ENCODE peak calls at places on chromosomes 6 and 20, in six cellular contexts. One of them, this sample, is unnamed.

GRCh38 chr6:15989397-15989796 is 139.5 kb upstream of the MYLIP start:
- DNase-seq in mesendoderm: no peak
- DNase-seq in H9: no peak
- DNase-seq in neuronal stem cell: no peak
- DNase-seq in H1: no peak
- DNase-seq in mesenchymal stem cell: no peak
- DNase-seq in this sample: no peak

GRCh38 chr6:24576452-24576851 is 69.5 kb downstream of the KIAA0319 start:
- DNase-seq in mesendoderm: no peak
- DNase-seq in H9: no peak
- DNase-seq in neuronal stem cell: no peak
- DNase-seq in H1: no peak
- DNase-seq in mesenchymal stem cell: no peak
- DNase-seq in this sample: no peak

GRCh38 chr6:57147401-57147800 is 24.7 kb upstream of the BAG2 start:
- DNase-seq in mesendoderm: no peak
- DNase-seq in H9: no peak
- DNase-seq in neuronal stem cell: no peak
- DNase-seq in H1: no peak
- DNase-seq in mesenchymal stem cell: no peak
- DNase-seq in this sample: no peak

GRCh38 chr20:39468703-39469102 is 506.6 kb downstream of the DHX35 start:
- DNase-seq in mesendoderm: peak; percentile 51
- DNase-seq in H9: peak; percentile 37
- DNase-seq in neuronal stem cell: no peak
- DNase-seq in H1: no peak
- DNase-seq in mesenchymal stem cell: no peak
- DNase-seq in this sample: no peak

GRCh38 chr6:55299285-55299684 is 28.0 kb upstream of the GFRAL start:
- DNase-seq in mesendoderm: no peak
- DNase-seq in H9: no peak
- DNase-seq in neuronal stem cell: no peak
- DNase-seq in H1: no peak
- DNase-seq in mesenchymal stem cell: no peak
- DNase-seq in this sample: no peak

GRCh38 chr6:11363881-11364576 is 131.6 kb upstream of the NEDD9 start:
- DNase-seq in mesendoderm: no peak
- DNase-seq in H9: no peak
- DNase-seq in neuronal stem cell: no peak
- DNase-seq in H1: no peak
- DNase-seq in mesenchymal stem cell: peak; percentile 45
- DNase-seq in this sample: no peak

GRCh38 chr6:7566617-7567173 is 23.3 kb upstream of the SNRNP48 start:
- DNase-seq in mesendoderm: peak; percentile 21
- DNase-seq in H9: no peak
- DNase-seq in neuronal stem cell: no peak
- DNase-seq in H1: no peak
- DNase-seq in mesenchymal stem cell: no peak
- DNase-seq in this sample: no peak

GRCh38 chr6:1679691-1680068 is 70.0 kb downstream of the FOXC1 start:
- DNase-seq in mesendoderm: no peak
- DNase-seq in H9: no peak
- DNase-seq in neuronal stem cell: no peak
- DNase-seq in H1: no peak
- DNase-seq in mesenchymal stem cell: no peak
- DNase-seq in this sample: no peak

GRCh38 chr6:151826517-151827142 is 19.1 kb downstream of the ESR1 start:
- DNase-seq in mesendoderm: no peak
- DNase-seq in H9: no peak
- DNase-seq in neuronal stem cell: no peak
- DNase-seq in H1: no peak
- DNase-seq in mesenchymal stem cell: no peak
- DNase-seq in this sample: no peak

DNA sequence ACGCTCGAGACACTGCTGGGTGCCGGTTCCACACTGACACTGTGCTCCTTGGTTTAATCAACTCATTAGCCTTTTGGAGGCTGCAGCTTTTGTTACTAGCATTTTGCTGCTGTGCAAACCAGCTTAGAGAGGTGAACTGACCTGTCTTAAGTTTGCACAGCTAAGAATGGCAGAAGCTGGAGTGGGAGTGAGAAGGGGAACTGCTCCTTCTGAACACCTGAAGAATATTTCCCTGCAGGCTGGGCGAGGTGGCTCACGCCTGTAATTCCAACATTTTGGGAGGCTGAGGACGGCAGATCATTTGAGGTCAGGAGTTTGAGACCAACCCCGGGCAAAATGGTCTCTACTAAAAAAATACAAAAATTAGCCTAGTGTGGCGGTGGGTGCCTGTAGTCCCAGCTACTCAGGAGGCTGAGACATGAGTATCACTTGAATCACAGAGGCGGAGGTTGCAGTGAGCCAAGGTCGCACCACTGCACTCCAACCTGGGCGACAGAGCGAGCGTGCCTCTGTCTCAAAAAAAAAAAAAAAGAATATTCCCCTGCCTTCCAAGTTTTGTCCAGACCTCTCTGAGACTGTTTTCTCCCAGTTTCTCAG is 5.0 kb downstream of the CEBPB start:
- DNase-seq in mesendoderm: no peak
- DNase-seq in H9: no peak
- DNase-seq in neuronal stem cell: no peak
- DNase-seq in H1: no peak
- DNase-seq in mesenchymal stem cell: peak; percentile 28
- DNase-seq in this sample: peak; percentile 64
- H3K4me1 ChIP-seq in mesendoderm: peaks cover 16% of the 10 kb centered on the region
- H3K4me1 ChIP-seq in H9: peaks cover 3% of the 10 kb centered on the region
- H3K4me1 ChIP-seq in neuronal stem cell: peaks cover 10% of the 10 kb centered on the region
- H3K4me1 ChIP-seq in H1: peaks cover 4% of the 10 kb centered on the region
- H3K4me1 ChIP-seq in mesenchymal stem cell: peaks cover 25% of the 10 kb centered on the region
- H3K4me1 ChIP-seq in this sample: peaks cover 11% of the 10 kb centered on the region

GRCh38 chr6:64696053-64696452 is 1011.0 kb downstream of the EYS start:
- DNase-seq in mesendoderm: no peak
- DNase-seq in H9: no peak
- DNase-seq in neuronal stem cell: no peak
- DNase-seq in H1: no peak
- DNase-seq in mesenchymal stem cell: no peak
- DNase-seq in this sample: no peak
- H2BK15ac ChIP-seq in mesendoderm: no peak overlapping the region
- H2BK15ac ChIP-seq in H9: no peak overlapping the region
- H2BK15ac ChIP-seq in neuronal stem cell: no peak overlapping the region
- H2BK15ac ChIP-seq in H1: no peak overlapping the region
- H2BK15ac ChIP-seq in mesenchymal stem cell: no peak overlapping the region
- H2BK15ac ChIP-seq in this sample: no peak overlapping the region

DNA sequence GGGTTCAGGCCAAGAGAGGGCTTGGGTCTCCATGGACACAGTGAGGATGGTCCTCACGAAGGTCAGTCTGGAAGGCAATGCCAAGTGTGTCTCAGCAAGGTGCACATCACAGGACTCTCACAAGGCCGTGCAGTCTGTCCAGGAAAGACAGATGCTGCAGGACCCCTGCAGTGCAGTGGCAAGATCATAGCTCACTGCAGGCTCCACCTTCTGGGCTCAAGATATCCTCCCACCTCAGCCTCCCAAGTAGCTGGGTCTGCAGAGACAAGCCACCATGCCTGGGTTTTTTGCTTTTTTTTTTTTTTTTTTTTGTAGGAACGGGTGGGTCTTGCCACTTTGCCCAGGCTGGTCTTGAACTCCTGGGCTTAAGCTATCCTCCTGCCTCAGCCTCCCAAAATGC is 26.4 kb downstream of the ZMYND8 start:
- DNase-seq in mesendoderm: no peak
- DNase-seq in H9: no peak
- DNase-seq in neuronal stem cell: no peak
- DNase-seq in H1: no peak
- DNase-seq in mesenchymal stem cell: no peak
- DNase-seq in this sample: no peak
- H3K4me1 ChIP-seq in mesendoderm: peaks cover 7% of the 10 kb centered on the region
- H3K4me1 ChIP-seq in H9: peaks cover 21% of the 10 kb centered on the region
- H3K4me1 ChIP-seq in neuronal stem cell: no peaks in the 10 kb centered on the region
- H3K4me1 ChIP-seq in H1: peaks cover 27% of the 10 kb centered on the region
- H3K4me1 ChIP-seq in mesenchymal stem cell: peaks cover 14% of the 10 kb centered on the region
- H3K4me1 ChIP-seq in this sample: peaks cover 17% of the 10 kb centered on the region

GRCh38 chr20:11451793-11452291 is 465.9 kb upstream of the BTBD3 start:
- DNase-seq in mesendoderm: peak; percentile 59
- DNase-seq in H9: peak; percentile 29
- DNase-seq in neuronal stem cell: peak; percentile 29
- DNase-seq in H1: no peak
- DNase-seq in mesenchymal stem cell: no peak
- DNase-seq in this sample: peak; percentile 11
- H2BK15ac ChIP-seq in mesendoderm: no peak overlapping the region
- H2BK15ac ChIP-seq in H9: no peak overlapping the region
- H2BK15ac ChIP-seq in neuronal stem cell: no peak overlapping the region
- H2BK15ac ChIP-seq in H1: no peak overlapping the region
- H2BK15ac ChIP-seq in mesenchymal stem cell: no peak overlapping the region
- H2BK15ac ChIP-seq in this sample: peak overlapping the region; percentile 45

GRCh38 chr6:69290116-69290515 is 506.7 kb downstream of the LMBRD1 start:
- DNase-seq in mesendoderm: no peak
- DNase-seq in H9: no peak
- DNase-seq in neuronal stem cell: no peak
- DNase-seq in H1: no peak
- DNase-seq in mesenchymal stem cell: no peak
- DNase-seq in this sample: no peak

GRCh38 chr6:69289689-69290088 is 507.1 kb downstream of the LMBRD1 start:
- DNase-seq in mesendoderm: no peak
- DNase-seq in H9: no peak
- DNase-seq in neuronal stem cell: no peak
- DNase-seq in H1: no peak
- DNase-seq in mesenchymal stem cell: no peak
- DNase-seq in this sample: no peak

GRCh38 chr6:69285054-69285453 is 511.8 kb downstream of the LMBRD1 start:
- DNase-seq in mesendoderm: no peak
- DNase-seq in H9: no peak
- DNase-seq in neuronal stem cell: no peak
- DNase-seq in H1: no peak
- DNase-seq in mesenchymal stem cell: no peak
- DNase-seq in this sample: no peak

GRCh38 chr6:69286341-69286740 is 510.5 kb downstream of the LMBRD1 start:
- DNase-seq in mesendoderm: no peak
- DNase-seq in H9: no peak
- DNase-seq in neuronal stem cell: no peak
- DNase-seq in H1: no peak
- DNase-seq in mesenchymal stem cell: no peak
- DNase-seq in this sample: no peak
- H3K4me1 ChIP-seq in mesendoderm: no peaks in the 10 kb centered on the region
- H3K4me1 ChIP-seq in H9: no peaks in the 10 kb centered on the region
- H3K4me1 ChIP-seq in neuronal stem cell: no peaks in the 10 kb centered on the region
- H3K4me1 ChIP-seq in H1: peaks cover 7% of the 10 kb centered on the region
- H3K4me1 ChIP-seq in mesenchymal stem cell: no peaks in the 10 kb centered on the region
- H3K4me1 ChIP-seq in this sample: no peaks in the 10 kb centered on the region

GRCh38 chr20:57648878-57649616 is 28.8 kb upstream of the ZBP1 start:
- DNase-seq in mesendoderm: no peak
- DNase-seq in H9: no peak
- DNase-seq in neuronal stem cell: no peak
- DNase-seq in H1: no peak
- DNase-seq in mesenchymal stem cell: no peak
- DNase-seq in this sample: no peak

GRCh38 chr20:57649617-57650015 is 29.4 kb upstream of the ZBP1 start:
- DNase-seq in mesendoderm: no peak
- DNase-seq in H9: no peak
- DNase-seq in neuronal stem cell: no peak
- DNase-seq in H1: no peak
- DNase-seq in mesenchymal stem cell: no peak
- DNase-seq in this sample: no peak

GRCh38 chr20:57650266-57650665 is 30.0 kb upstream of the ZBP1 start:
- DNase-seq in mesendoderm: no peak
- DNase-seq in H9: no peak
- DNase-seq in neuronal stem cell: no peak
- DNase-seq in H1: no peak
- DNase-seq in mesenchymal stem cell: no peak
- DNase-seq in this sample: no peak

GRCh38 chr20:57651977-57652864 is 32.0 kb upstream of the ZBP1 start:
- DNase-seq in mesendoderm: no peak
- DNase-seq in H9: no peak
- DNase-seq in neuronal stem cell: no peak
- DNase-seq in H1: no peak
- DNase-seq in mesenchymal stem cell: no peak
- DNase-seq in this sample: no peak

GRCh38 chr20:57650756-57651483 is 30.7 kb upstream of the ZBP1 start:
- DNase-seq in mesendoderm: no peak
- DNase-seq in H9: peak; percentile 12
- DNase-seq in neuronal stem cell: no peak
- DNase-seq in H1: no peak
- DNase-seq in mesenchymal stem cell: no peak
- DNase-seq in this sample: no peak
- H2BK15ac ChIP-seq in mesendoderm: no peak overlapping the region
- H2BK15ac ChIP-seq in H9: no peak overlapping the region
- H2BK15ac ChIP-seq in neuronal stem cell: no peak overlapping the region
- H2BK15ac ChIP-seq in H1: no peak overlapping the region
- H2BK15ac ChIP-seq in mesenchymal stem cell: no peak overlapping the region
- H2BK15ac ChIP-seq in this sample: no peak overlapping the region

DNA sequence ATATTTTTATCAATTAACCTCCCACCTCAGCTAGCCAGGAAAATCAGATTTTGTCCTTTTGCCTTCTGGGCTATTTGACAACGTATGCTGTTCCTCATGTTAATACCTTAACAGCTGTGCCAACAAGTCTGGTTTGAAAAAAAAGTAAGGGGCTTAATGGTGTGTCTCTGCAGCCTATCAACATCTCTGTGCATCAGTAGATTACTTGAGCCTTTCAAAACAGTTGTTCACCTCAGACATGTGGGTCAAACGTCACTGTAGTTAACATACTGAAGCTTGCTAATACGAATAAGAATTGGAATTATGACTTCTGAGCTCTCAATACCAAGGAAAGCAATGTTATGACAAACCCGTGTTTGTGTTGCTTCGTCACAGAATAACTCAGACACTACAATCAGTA is 23.0 kb downstream of the CEP57L1 start:
- DNase-seq in mesendoderm: no peak
- DNase-seq in H9: no peak
- DNase-seq in neuronal stem cell: no peak
- DNase-seq in H1: no peak
- DNase-seq in mesenchymal stem cell: no peak
- DNase-seq in this sample: no peak
- H3K4me1 ChIP-seq in mesendoderm: no peaks in the 10 kb centered on the region
- H3K4me1 ChIP-seq in H9: no peaks in the 10 kb centered on the region
- H3K4me1 ChIP-seq in neuronal stem cell: peaks cover 3% of the 10 kb centered on the region
- H3K4me1 ChIP-seq in H1: no peaks in the 10 kb centered on the region
- H3K4me1 ChIP-seq in mesenchymal stem cell: no peaks in the 10 kb centered on the region
- H3K4me1 ChIP-seq in this sample: peaks cover 2% of the 10 kb centered on the region

This sample was measured in IMR-90.